ENCODE peak calls at places on chromosomes 3 and 15, in eight cellular contexts. One of them, this sample, is unnamed.

GRCh38 chr15:90145761-90146160 is 43.5 kb upstream of the IDH2 start:
- DNase-seq in activated CD8-positive, alpha-beta memory T cell treated with anti-CD3 and anti-CD28 coated beads for 24 hours: no peak
- DNase-seq in AG20443: no peak
- DNase-seq in activated T-cell treated with anti-CD3 and anti-CD28 coated beads for 24 hours: no peak
- DNase-seq in left colon: no peak
- DNase-seq in HFFc6: no peak
- DNase-seq in iPS DF 19.7: no peak
- DNase-seq in KBM-7: no peak
- DNase-seq in this sample: no peak

GRCh38 chr3:10283638-10284037 is 9.1 kb downstream of the GHRL start:
- DNase-seq in activated CD8-positive, alpha-beta memory T cell treated with anti-CD3 and anti-CD28 coated beads for 24 hours: no peak
- DNase-seq in left colon: no peak
- DNase-seq in HFFc6: no peak
- DNase-seq in iPS DF 19.7: no peak
- DNase-seq in KBM-7: no peak
- DNase-seq in activated T-cell treated with anti-CD3 and anti-CD28 coated beads for 24 hours: no peak
- DNase-seq in AG20443: no peak
- DNase-seq in this sample: no peak

GRCh38 chr3:71168961-71169411 is 414.5 kb downstream of the FOXP1 start:
- DNase-seq in iPS DF 19.7: no peak
- DNase-seq in AG20443: no peak
- DNase-seq in KBM-7: no peak
- DNase-seq in left colon: no peak
- DNase-seq in activated T-cell treated with anti-CD3 and anti-CD28 coated beads for 24 hours: no peak
- DNase-seq in HFFc6: no peak
- DNase-seq in activated CD8-positive, alpha-beta memory T cell treated with anti-CD3 and anti-CD28 coated beads for 24 hours: no peak
- DNase-seq in this sample: no peak

GRCh38 chr3:8500208-8500961 is 1.2 kb upstream of the LMCD1 start:
- DNase-seq in HFFc6: peak; percentile 51
- DNase-seq in AG20443: peak; percentile 40
- DNase-seq in left colon: no peak
- DNase-seq in activated CD8-positive, alpha-beta memory T cell treated with anti-CD3 and anti-CD28 coated beads for 24 hours: no peak
- DNase-seq in activated T-cell treated with anti-CD3 and anti-CD28 coated beads for 24 hours: no peak
- DNase-seq in iPS DF 19.7: no peak
- DNase-seq in KBM-7: no peak
- DNase-seq in this sample: no peak

GRCh38 chr3:114274929-114275328 is 18.9 kb upstream of the TIGIT start:
- DNase-seq in KBM-7: no peak
- DNase-seq in HFFc6: peak; percentile 33
- DNase-seq in iPS DF 19.7: no peak
- DNase-seq in AG20443: no peak
- DNase-seq in left colon: no peak
- DNase-seq in activated T-cell treated with anti-CD3 and anti-CD28 coated beads for 24 hours: no peak
- DNase-seq in activated CD8-positive, alpha-beta memory T cell treated with anti-CD3 and anti-CD28 coated beads for 24 hours: no peak
- DNase-seq in this sample: no peak

GRCh38 chr15:58770519-58770856 is 614 bp upstream of the MINDY2 start:
- DNase-seq in HFFc6: peak; percentile 83
- DNase-seq in AG20443: peak; percentile 77
- DNase-seq in left colon: no peak
- DNase-seq in iPS DF 19.7: no peak
- DNase-seq in activated CD8-positive, alpha-beta memory T cell treated with anti-CD3 and anti-CD28 coated beads for 24 hours: no peak
- DNase-seq in activated T-cell treated with anti-CD3 and anti-CD28 coated beads for 24 hours: no peak
- DNase-seq in KBM-7: no peak
- DNase-seq in this sample: peak; percentile 28

GRCh38 chr3:38608961-38609360 is 40.5 kb downstream of the SCN5A start:
- DNase-seq in iPS DF 19.7: no peak
- DNase-seq in AG20443: no peak
- DNase-seq in left colon: no peak
- DNase-seq in KBM-7: no peak
- DNase-seq in activated CD8-positive, alpha-beta memory T cell treated with anti-CD3 and anti-CD28 coated beads for 24 hours: no peak
- DNase-seq in HFFc6: no peak
- DNase-seq in activated T-cell treated with anti-CD3 and anti-CD28 coated beads for 24 hours: no peak
- DNase-seq in this sample: no peak

GRCh38 chr3:125310623-125311076 is 64.5 kb downstream of the ZNF148 start:
- DNase-seq in AG20443: no peak
- DNase-seq in left colon: peak; percentile 27
- DNase-seq in iPS DF 19.7: no peak
- DNase-seq in activated T-cell treated with anti-CD3 and anti-CD28 coated beads for 24 hours: peak; percentile 15
- DNase-seq in HFFc6: no peak
- DNase-seq in KBM-7: peak; percentile 65
- DNase-seq in activated CD8-positive, alpha-beta memory T cell treated with anti-CD3 and anti-CD28 coated beads for 24 hours: peak; percentile 73
- DNase-seq in this sample: no peak

GRCh38 chr15:72116680-72117447 is 1.1 kb downstream of the MYO9A start:
- DNase-seq in iPS DF 19.7: peak; percentile 5
- DNase-seq in activated T-cell treated with anti-CD3 and anti-CD28 coated beads for 24 hours: peak; percentile 11
- DNase-seq in activated CD8-positive, alpha-beta memory T cell treated with anti-CD3 and anti-CD28 coated beads for 24 hours: no peak
- DNase-seq in AG20443: peak; percentile 23
- DNase-seq in KBM-7: no peak
- DNase-seq in HFFc6: no peak
- DNase-seq in left colon: peak; percentile 37
- DNase-seq in this sample: no peak

GRCh38 chr15:38688761-38689160 is 124.1 kb upstream of the RASGRP1 start:
- DNase-seq in activated T-cell treated with anti-CD3 and anti-CD28 coated beads for 24 hours: peak; percentile 59
- DNase-seq in KBM-7: no peak
- DNase-seq in left colon: no peak
- DNase-seq in AG20443: no peak
- DNase-seq in HFFc6: no peak
- DNase-seq in iPS DF 19.7: no peak
- DNase-seq in activated CD8-positive, alpha-beta memory T cell treated with anti-CD3 and anti-CD28 coated beads for 24 hours: peak; percentile 66
- DNase-seq in this sample: no peak

GRCh38 chr3:185242642-185243041 is 11.2 kb downstream of the EHHADH start:
- DNase-seq in iPS DF 19.7: no peak
- DNase-seq in activated CD8-positive, alpha-beta memory T cell treated with anti-CD3 and anti-CD28 coated beads for 24 hours: no peak
- DNase-seq in activated T-cell treated with anti-CD3 and anti-CD28 coated beads for 24 hours: no peak
- DNase-seq in AG20443: no peak
- DNase-seq in left colon: no peak
- DNase-seq in KBM-7: no peak
- DNase-seq in HFFc6: no peak
- DNase-seq in this sample: no peak

GRCh38 chr3:32004111-32004790 is 22.7 kb downstream of the ZNF860 start:
- DNase-seq in activated T-cell treated with anti-CD3 and anti-CD28 coated beads for 24 hours: no peak
- DNase-seq in KBM-7: no peak
- DNase-seq in activated CD8-positive, alpha-beta memory T cell treated with anti-CD3 and anti-CD28 coated beads for 24 hours: no peak
- DNase-seq in AG20443: no peak
- DNase-seq in left colon: no peak
- DNase-seq in iPS DF 19.7: no peak
- DNase-seq in HFFc6: no peak
- DNase-seq in this sample: no peak

GRCh38 chr15:69463182-69463756 is 10.7 kb downstream of the RPLP1 start:
- DNase-seq in left colon: no peak
- DNase-seq in KBM-7: no peak
- DNase-seq in activated CD8-positive, alpha-beta memory T cell treated with anti-CD3 and anti-CD28 coated beads for 24 hours: no peak
- DNase-seq in HFFc6: no peak
- DNase-seq in AG20443: no peak
- DNase-seq in activated T-cell treated with anti-CD3 and anti-CD28 coated beads for 24 hours: no peak
- DNase-seq in iPS DF 19.7: no peak
- DNase-seq in this sample: no peak

GRCh38 chr15:84788500-84788899 is 28.7 kb upstream of the ALPK3 start:
- DNase-seq in KBM-7: no peak
- DNase-seq in left colon: no peak
- DNase-seq in AG20443: no peak
- DNase-seq in activated T-cell treated with anti-CD3 and anti-CD28 coated beads for 24 hours: no peak
- DNase-seq in HFFc6: no peak
- DNase-seq in iPS DF 19.7: no peak
- DNase-seq in activated CD8-positive, alpha-beta memory T cell treated with anti-CD3 and anti-CD28 coated beads for 24 hours: no peak
- DNase-seq in this sample: no peak

GRCh38 chr3:46496745-46497555 is 826 bp upstream of the RTP3 start:
- DNase-seq in AG20443: no peak
- DNase-seq in KBM-7: peak; percentile 28
- DNase-seq in activated T-cell treated with anti-CD3 and anti-CD28 coated beads for 24 hours: peak; percentile 36
- DNase-seq in left colon: no peak
- DNase-seq in activated CD8-positive, alpha-beta memory T cell treated with anti-CD3 and anti-CD28 coated beads for 24 hours: peak; percentile 73
- DNase-seq in iPS DF 19.7: no peak
- DNase-seq in HFFc6: no peak
- DNase-seq in this sample: no peak

GRCh38 chr3:183313764-183314163 is 60.7 kb downstream of the B3GNT5 start:
- DNase-seq in KBM-7: no peak
- DNase-seq in activated CD8-positive, alpha-beta memory T cell treated with anti-CD3 and anti-CD28 coated beads for 24 hours: peak; percentile 51
- DNase-seq in iPS DF 19.7: no peak
- DNase-seq in HFFc6: no peak
- DNase-seq in left colon: no peak
- DNase-seq in AG20443: no peak
- DNase-seq in activated T-cell treated with anti-CD3 and anti-CD28 coated beads for 24 hours: no peak
- DNase-seq in this sample: no peak

GRCh38 chr15:62591842-62592838 is 427.1 kb upstream of the C2CD4B start:
- DNase-seq in KBM-7: no peak
- DNase-seq in activated T-cell treated with anti-CD3 and anti-CD28 coated beads for 24 hours: no peak
- DNase-seq in AG20443: peak; percentile 40
- DNase-seq in left colon: no peak
- DNase-seq in activated CD8-positive, alpha-beta memory T cell treated with anti-CD3 and anti-CD28 coated beads for 24 hours: no peak
- DNase-seq in iPS DF 19.7: no peak
- DNase-seq in HFFc6: peak; percentile 7
- DNase-seq in this sample: no peak

GRCh38 chr3:194043516-194043915 is 92.4 kb upstream of the HES1 start:
- DNase-seq in KBM-7: no peak
- DNase-seq in HFFc6: peak; percentile 49
- DNase-seq in AG20443: peak; percentile 68
- DNase-seq in left colon: no peak
- DNase-seq in activated T-cell treated with anti-CD3 and anti-CD28 coated beads for 24 hours: no peak
- DNase-seq in iPS DF 19.7: no peak
- DNase-seq in activated CD8-positive, alpha-beta memory T cell treated with anti-CD3 and anti-CD28 coated beads for 24 hours: no peak
- DNase-seq in this sample: no peak

GRCh38 chr3:160314949-160315348 is 84.1 kb downstream of the IFT80 start:
- DNase-seq in iPS DF 19.7: no peak
- DNase-seq in activated T-cell treated with anti-CD3 and anti-CD28 coated beads for 24 hours: no peak
- DNase-seq in AG20443: no peak
- DNase-seq in left colon: no peak
- DNase-seq in HFFc6: no peak
- DNase-seq in activated CD8-positive, alpha-beta memory T cell treated with anti-CD3 and anti-CD28 coated beads for 24 hours: no peak
- DNase-seq in KBM-7: no peak
- DNase-seq in this sample: no peak

GRCh38 chr3:125280966-125281365 is 68.4 kb upstream of the SLC12A8 start:
- DNase-seq in KBM-7: peak; percentile 13
- DNase-seq in activated CD8-positive, alpha-beta memory T cell treated with anti-CD3 and anti-CD28 coated beads for 24 hours: no peak
- DNase-seq in HFFc6: peak; percentile 41
- DNase-seq in AG20443: peak; percentile 23
- DNase-seq in left colon: no peak
- DNase-seq in activated T-cell treated with anti-CD3 and anti-CD28 coated beads for 24 hours: no peak
- DNase-seq in iPS DF 19.7: no peak
- DNase-seq in this sample: no peak

GRCh38 chr15:77474987-77475385 is 54.3 kb downstream of the HMG20A start:
- DNase-seq in HFFc6: no peak
- DNase-seq in left colon: no peak
- DNase-seq in AG20443: no peak
- DNase-seq in iPS DF 19.7: no peak
- DNase-seq in activated CD8-positive, alpha-beta memory T cell treated with anti-CD3 and anti-CD28 coated beads for 24 hours: no peak
- DNase-seq in KBM-7: no peak
- DNase-seq in activated T-cell treated with anti-CD3 and anti-CD28 coated beads for 24 hours: no peak
- DNase-seq in this sample: no peak

GRCh38 chr15:70512772-70513362 is 250.5 kb downstream of the UACA start:
- DNase-seq in iPS DF 19.7: peak; percentile 59
- DNase-seq in AG20443: peak; percentile 63
- DNase-seq in HFFc6: peak; percentile 45
- DNase-seq in left colon: no peak
- DNase-seq in activated T-cell treated with anti-CD3 and anti-CD28 coated beads for 24 hours: no peak
- DNase-seq in KBM-7: peak; percentile 94
- DNase-seq in activated CD8-positive, alpha-beta memory T cell treated with anti-CD3 and anti-CD28 coated beads for 24 hours: peak; percentile 79
- DNase-seq in this sample: peak; percentile 51

GRCh38 chr3:172511783-172512357 is 11.4 kb downstream of the TNFSF10 start:
- DNase-seq in activated T-cell treated with anti-CD3 and anti-CD28 coated beads for 24 hours: no peak
- DNase-seq in activated CD8-positive, alpha-beta memory T cell treated with anti-CD3 and anti-CD28 coated beads for 24 hours: no peak
- DNase-seq in AG20443: no peak
- DNase-seq in KBM-7: no peak
- DNase-seq in HFFc6: no peak
- DNase-seq in left colon: no peak
- DNase-seq in iPS DF 19.7: no peak
- DNase-seq in this sample: no peak

GRCh38 chr15:66472176-66472999 is 25.2 kb downstream of the SNAPC5 start:
- DNase-seq in HFFc6: peak; percentile 9
- DNase-seq in iPS DF 19.7: no peak
- DNase-seq in KBM-7: no peak
- DNase-seq in activated T-cell treated with anti-CD3 and anti-CD28 coated beads for 24 hours: peak; percentile 35
- DNase-seq in left colon: no peak
- DNase-seq in activated CD8-positive, alpha-beta memory T cell treated with anti-CD3 and anti-CD28 coated beads for 24 hours: peak; percentile 66
- DNase-seq in AG20443: peak; percentile 58
- DNase-seq in this sample: no peak

GRCh38 chr15:63530235-63530634 is 25.8 kb downstream of the USP3 start:
- DNase-seq in activated CD8-positive, alpha-beta memory T cell treated with anti-CD3 and anti-CD28 coated beads for 24 hours: no peak
- DNase-seq in activated T-cell treated with anti-CD3 and anti-CD28 coated beads for 24 hours: no peak
- DNase-seq in left colon: no peak
- DNase-seq in HFFc6: no peak
- DNase-seq in KBM-7: no peak
- DNase-seq in iPS DF 19.7: no peak
- DNase-seq in AG20443: no peak
- DNase-seq in this sample: no peak

GRCh38 chr15:57472861-57473260 is 96.6 kb downstream of the CGNL1 start:
- DNase-seq in activated CD8-positive, alpha-beta memory T cell treated with anti-CD3 and anti-CD28 coated beads for 24 hours: no peak
- DNase-seq in KBM-7: no peak
- DNase-seq in HFFc6: peak; percentile 16
- DNase-seq in activated T-cell treated with anti-CD3 and anti-CD28 coated beads for 24 hours: no peak
- DNase-seq in AG20443: peak; percentile 83
- DNase-seq in left colon: no peak
- DNase-seq in iPS DF 19.7: no peak
- DNase-seq in this sample: no peak

GRCh38 chr3:165254812-165255211 is 58.6 kb upstream of the SLITRK3 start:
- DNase-seq in activated CD8-positive, alpha-beta memory T cell treated with anti-CD3 and anti-CD28 coated beads for 24 hours: no peak
- DNase-seq in activated T-cell treated with anti-CD3 and anti-CD28 coated beads for 24 hours: no peak
- DNase-seq in HFFc6: no peak
- DNase-seq in left colon: no peak
- DNase-seq in iPS DF 19.7: peak; percentile 15
- DNase-seq in AG20443: no peak
- DNase-seq in KBM-7: peak; percentile 7
- DNase-seq in this sample: no peak

GRCh38 chr15:42772126-42772525 is 35.2 kb upstream of the CDAN1 start:
- DNase-seq in activated CD8-positive, alpha-beta memory T cell treated with anti-CD3 and anti-CD28 coated beads for 24 hours: no peak
- DNase-seq in iPS DF 19.7: no peak
- DNase-seq in HFFc6: no peak
- DNase-seq in AG20443: no peak
- DNase-seq in KBM-7: no peak
- DNase-seq in activated T-cell treated with anti-CD3 and anti-CD28 coated beads for 24 hours: no peak
- DNase-seq in left colon: no peak
- DNase-seq in this sample: no peak

GRCh38 chr3:67790043-67790442 is 135.6 kb upstream of the SUCLG2 start:
- DNase-seq in left colon: no peak
- DNase-seq in iPS DF 19.7: peak; percentile 38
- DNase-seq in KBM-7: peak; percentile 71
- DNase-seq in HFFc6: peak; percentile 47
- DNase-seq in activated CD8-positive, alpha-beta memory T cell treated with anti-CD3 and anti-CD28 coated beads for 24 hours: peak; percentile 84
- DNase-seq in activated T-cell treated with anti-CD3 and anti-CD28 coated beads for 24 hours: peak; percentile 59
- DNase-seq in AG20443: peak; percentile 68
- DNase-seq in this sample: no peak

GRCh38 chr3:192174283-192174682 is 553.1 kb downstream of the FGF12 start:
- DNase-seq in activated T-cell treated with anti-CD3 and anti-CD28 coated beads for 24 hours: no peak
- DNase-seq in HFFc6: no peak
- DNase-seq in AG20443: no peak
- DNase-seq in left colon: no peak
- DNase-seq in iPS DF 19.7: no peak
- DNase-seq in activated CD8-positive, alpha-beta memory T cell treated with anti-CD3 and anti-CD28 coated beads for 24 hours: no peak
- DNase-seq in KBM-7: no peak
- DNase-seq in this sample: no peak

This sample was measured in GF-D8.